ENCODE peak calls at places on chromosomes 4 and X, in four cellular contexts. I is GM12878, X is SK-N-SH, M is H1. H is an unnamed sample. For H3K36me3, the result is how much of the 10 kb centered on the place peaks cover.

GRCh38 chr4:107853444-107854325 is 29.0 kb downstream of the SGMS2 start:
- DNase-seq in I (no peak), X (no peak), M (no peak), H (peak)

GRCh38 chr4:88527787-88528186 is 4.2 kb upstream of the PYURF start:
- DNase-seq in I (peak), X (no peak), M (no peak), H (no peak)

GRCh38 chrX:21723097-21723496 is 34.8 kb downstream of the SMPX start:
- DNase-seq in I (no peak), X (no peak), M (no peak), H (no peak)

GRCh38 chrX:12988797-12989196 is 13.9 kb downstream of the TMSB4X start:
- DNase-seq in I (no peak), X (no peak), M (no peak), H (peak)

GRCh38 chrX:16466640-16467432 is 183.1 kb upstream of the S100G start:
- DNase-seq in I (no peak), X (no peak), M (no peak), H (peak)

GRCh38 chrX:110852180-110852579 is 56.6 kb upstream of the CHRDL1 start:
- DNase-seq in I (no peak), X (peak), M (no peak), H (no peak)

GRCh38 chr4:156132196-156132595 is 178.5 kb upstream of the CTSO start:
- DNase-seq in I (no peak), X (no peak), M (no peak), H (no peak)

GRCh38 chr4:77820836-77821561 is 1.8 kb upstream of the CNOT6L start:
- DNase-seq in I (no peak), X (peak), M (no peak), H (no peak)

GRCh38 chr4:118732591-118733330 is 47.6 kb downstream of the METTL14 start:
- DNase-seq in I (no peak), X (no peak), M (no peak), H (peak)

GRCh38 chr4:41296995-41297394 is 40.3 kb downstream of the UCHL1 start:
- DNase-seq in I (no peak), X (no peak), M (no peak), H (no peak)

GRCh38 chr4:138263438-138263837 is 21.3 kb upstream of the SLC7A11 start:
- DNase-seq in I (no peak), X (no peak), M (no peak), H (peak)

GRCh38 chrX:118773782-118774181 is 46.4 kb downstream of the IL13RA1 start:
- DNase-seq in I (no peak), X (no peak), M (no peak), H (no peak)

GRCh38 chr4:117588771-117589170 is 445.5 kb upstream of the NDST3 start:
- DNase-seq in I (no peak), X (no peak), M (no peak), H (no peak)

GRCh38 chr4:169147217-169147616 is 123.5 kb downstream of the SH3RF1 start:
- DNase-seq in I (no peak), X (no peak), M (no peak), H (peak)

GRCh38 chrX:39518451-39519212 is 579.1 kb downstream of the BCOR start:
- DNase-seq in I (no peak), X (peak), M (no peak), H (peak)

GRCh38 chr4:135705343-135705742 is 1503.8 kb upstream of the PABPC4L start:
- DNase-seq in I (no peak), X (no peak), M (no peak), H (no peak)

GRCh38 chr4:150004481-150004880 is 73.8 kb upstream of the DCLK2 start:
- DNase-seq in I (no peak), X (no peak), M (no peak), H (peak)

GRCh38 chrX:85052636-85053343 is 49.1 kb downstream of the APOOL start:
- DNase-seq in I (no peak), X (no peak), M (no peak), H (peak)

GRCh38 chr4:189597341-189597740 is 343.3 kb upstream of the FRG1 start:
- DNase-seq in I (no peak), X (no peak), M (no peak), H (no peak)

GRCh38 chr4:178136736-178137345 is 694.6 kb upstream of the AGA start:
- DNase-seq in I (no peak), X (no peak), M (no peak), H (no peak)

GRCh38 chr4:177041356-177041755 is 248.6 kb upstream of the VEGFC start:
- DNase-seq in I (no peak), X (no peak), M (no peak), H (peak)

GRCh38 chr4:159248383-159249178 is 145.7 kb downstream of the RAPGEF2 start:
- DNase-seq in I (no peak), X (peak), M (no peak), H (peak)

GRCh38 chr4:35604252-35604651 is 640.1 kb downstream of the ARAP2 start:
- DNase-seq in I (no peak), X (no peak), M (no peak), H (no peak)

GRCh38 chrX:48864210-48864609 is 28.8 kb upstream of the PCSK1N start:
- DNase-seq in I (no peak), X (no peak), M (no peak), H (peak)

GRCh38 chrX:74421181-74422028 is at the start of gene SLC16A2:
- DNase-seq in I (no peak), X (peak), M (no peak), H (peak)

GRCh38 chrX:74420194-74421035 is 878 bp upstream of the SLC16A2 start:
- DNase-seq in I (no peak), X (peak), M (peak), H (peak)

GRCh38 chrX:74422576-74423288 is 1.4 kb downstream of the SLC16A2 start:
- DNase-seq in I (no peak), X (peak), M (no peak), H (peak)

GRCh38 chrX:74422029-74422352 is 698 bp downstream of the SLC16A2 start:
- DNase-seq in I (no peak), X (peak), M (no peak), H (no peak)

GRCh38 chrX:74419861-74420193 is 1.5 kb upstream of the SLC16A2 start:
- DNase-seq in I (no peak), X (no peak), M (no peak), H (no peak)
- H3K27ac ChIP-seq in I (no peak), X (peak), M (no peak), H (peak)

GRCh38 chr4:10105920-10106319 is 10.7 kb downstream of the WDR1 start:
- DNase-seq in I (no peak), X (no peak), M (no peak), H (no peak)

GRCh38 chr4:10105421-10105820 is 11.2 kb downstream of the WDR1 start:
- DNase-seq in I (no peak), X (no peak), M (no peak), H (no peak)

GRCh38 chr4:10104211-10104990 is 12.2 kb downstream of the WDR1 start:
- DNase-seq in I (no peak), X (no peak), M (no peak), H (no peak)

GRCh38 chr4:10106421-10107039 is 10.1 kb downstream of the WDR1 start:
- DNase-seq in I (no peak), X (peak), M (no peak), H (peak)

GRCh38 chr4:10104991-10105276 is 11.7 kb downstream of the WDR1 start:
- DNase-seq in I (no peak), X (no peak), M (no peak), H (no peak)
- H3K36me3 ChIP-seq in I (under half), X (under half), M (half or more), H (under half)

GRCh38 chrX:18894156-18894555 is 89.8 kb downstream of the PHKA2 start:
- DNase-seq in I (no peak), X (no peak), M (no peak), H (no peak)
- TF ChIP-seq CTCF in I (peak), X (peak), M (no peak), H (no peak)

GRCh38 chr4:153873741-153874140 is 84.9 kb upstream of the SFRP2 start:
- DNase-seq in I (no peak), X (no peak), M (no peak), H (no peak)
- H3K27ac ChIP-seq in I (no peak), X (no peak), M (no peak), H (no peak)

GRCh38 chr4:1826531-1827350 is 29.2 kb downstream of the LETM1 start:
- DNase-seq in I (no peak), X (peak), M (no peak), H (no peak)
- H3K36me3 ChIP-seq in I (under half), X (under half), M (under half), H (under half)

GRCh38 chr4:173231916-173232315 is 63.3 kb downstream of the GALNT7 start:
- DNase-seq in I (no peak), X (no peak), M (no peak), H (no peak)
- TF ChIP-seq CTCF in I (peak), X (peak), M (peak), H (no peak)

DNA sequence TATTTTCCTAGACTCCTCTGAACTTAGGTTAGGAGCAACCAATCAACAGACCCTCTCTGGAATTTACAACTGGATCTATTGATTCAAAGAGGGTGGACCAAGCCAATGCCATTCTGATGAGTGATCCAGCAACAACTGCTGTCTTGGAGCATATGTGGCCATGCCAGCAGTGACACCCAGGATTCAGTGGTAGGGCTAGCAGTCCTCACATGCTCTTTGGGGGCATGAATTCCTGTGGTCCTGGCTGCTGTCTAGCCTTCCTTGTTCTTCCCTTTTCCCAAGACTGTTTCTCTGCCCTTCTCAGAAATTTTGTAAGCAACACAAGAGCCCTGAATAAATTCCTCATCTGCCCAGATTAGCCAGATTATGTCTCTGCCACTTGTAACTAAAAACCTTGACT is 61.5 kb upstream of the GATB start:
- DNase-seq in I (no peak), X (no peak), M (no peak), H (no peak)
- H3K27ac ChIP-seq in I (no peak), X (no peak), M (no peak), H (no peak)

GRCh38 chrX:267771-268261 is 13.4 kb upstream of the PLCXD1 start:
- DNase-seq in I (no peak), X (no peak), M (no peak), H (no peak)
- H3K36me3 ChIP-seq in I (under half), X (under half), M (under half), H (under half)

GRCh38 chr4:188372856-188373255 is 233.6 kb downstream of the TRIML1 start:
- DNase-seq in I (no peak), X (no peak), M (no peak), H (peak)
- TF ChIP-seq CTCF in I (no peak), X (peak), M (no peak), H (no peak)

DNA sequence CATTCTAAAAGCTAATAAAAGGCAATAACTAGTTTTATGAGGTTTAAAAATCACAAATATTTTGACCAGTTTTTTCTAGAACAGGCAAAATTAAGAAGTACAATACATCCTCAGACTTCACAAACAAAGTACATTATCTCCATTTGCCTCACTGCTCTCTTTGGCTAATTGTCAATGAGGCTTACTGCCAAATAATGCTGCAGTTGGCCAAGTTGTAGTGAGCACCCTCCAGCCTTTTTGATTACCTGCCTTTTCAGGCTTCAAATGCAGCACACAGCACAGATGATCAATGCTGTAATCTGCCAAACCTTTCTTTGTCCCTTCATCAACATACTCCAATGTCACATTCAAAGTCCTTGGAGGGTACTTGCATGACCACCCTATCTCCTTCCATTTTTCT is 605.2 kb downstream of the KLHL13 start:
- DNase-seq in I (no peak), X (no peak), M (no peak), H (no peak)
- H3K27ac ChIP-seq in I (no peak), X (no peak), M (no peak), H (no peak)